ENCODE peak calls at places on chromosomes 11 and 22, in five cellular contexts. M, I, R, Y and G are unnamed samples. For H3K4me1, the result is how much of the 10 kb centered on the place peaks cover.

GRCh38 chr11:75262961-75263852 is 22.6 kb downstream of the TPBGL start:
- DNase-seq in M (no peak), I (peak), R (no peak), Y (no peak), G (no peak)

GRCh38 chr11:61687420-61687819 is 7.2 kb downstream of the DAGLA start:
- DNase-seq in M (no peak), I (no peak), R (no peak), Y (no peak), G (no peak)

GRCh38 chr11:105344938-105345337 is 205.4 kb upstream of the CARD18 start:
- DNase-seq in M (no peak), I (no peak), R (no peak), Y (no peak), G (no peak)

GRCh38 chr11:34052608-34053160 is 1.2 kb downstream of the CAPRIN1 start:
- DNase-seq in M (peak), I (peak), R (no peak), Y (no peak), G (peak)

GRCh38 chr11:43943357-43943930 is 1.0 kb downstream of the C11orf96 start:
- DNase-seq in M (no peak), I (peak), R (no peak), Y (peak), G (no peak)

GRCh38 chr11:61172888-61173287 is 11.7 kb upstream of the VPS37C start:
- DNase-seq in M (no peak), I (no peak), R (peak), Y (no peak), G (no peak)

GRCh38 chr22:38849816-38850215 is 6.0 kb upstream of the NPTXR start:
- DNase-seq in M (no peak), I (no peak), R (no peak), Y (no peak), G (no peak)

GRCh38 chr11:1307998-1308744 is 1.3 kb downstream of the TOLLIP start:
- DNase-seq in M (peak), I (no peak), R (no peak), Y (peak), G (no peak)

GRCh38 chr22:47328550-47329243 is 566.2 kb downstream of the TBC1D22A start:
- DNase-seq in M (no peak), I (no peak), R (no peak), Y (peak), G (no peak)

GRCh38 chr11:130218501-130218900 is 58.9 kb downstream of the ST14 start:
- DNase-seq in M (no peak), I (no peak), R (no peak), Y (no peak), G (no peak)

GRCh38 chr11:129951201-129951882 is 51.3 kb downstream of the PRDM10 start:
- DNase-seq in M (no peak), I (no peak), R (no peak), Y (no peak), G (no peak)

GRCh38 chr22:36763576-36763975 is 12.3 kb downstream of the IFT27 start:
- DNase-seq in M (no peak), I (no peak), R (peak), Y (no peak), G (no peak)

GRCh38 chr11:45091563-45092392 is 54.7 kb upstream of the PRDM11 start:
- DNase-seq in M (no peak), I (peak), R (peak), Y (no peak), G (no peak)

GRCh38 chr11:123694551-123694950 is 40.1 kb upstream of the SCN3B start:
- DNase-seq in M (no peak), I (no peak), R (no peak), Y (no peak), G (no peak)

GRCh38 chr11:131748146-131749050 is 378.0 kb downstream of the NTM start:
- DNase-seq in M (no peak), I (peak), R (no peak), Y (peak), G (no peak)

GRCh38 chr11:62130498-62131464 is 7.0 kb downstream of the INCENP start:
- DNase-seq in M (no peak), I (peak), R (no peak), Y (no peak), G (no peak)

GRCh38 chr11:102666331-102666957 is 39.1 kb downstream of the MMP27 start:
- DNase-seq in M (no peak), I (no peak), R (no peak), Y (peak), G (no peak)

GRCh38 chr11:69876013-69876412 is 56.8 kb upstream of the FGF3 start:
- DNase-seq in M (no peak), I (no peak), R (peak), Y (no peak), G (no peak)

GRCh38 chr11:76664578-76665061 is 5.9 kb downstream of the LRRC32 start:
- DNase-seq in M (no peak), I (peak), R (peak), Y (no peak), G (no peak)

GRCh38 chr22:46798366-46799057 is 36.1 kb downstream of the TBC1D22A start:
- DNase-seq in M (peak), I (peak), R (no peak), Y (peak), G (no peak)

GRCh38 chr11:132941024-132941646 is 591.2 kb downstream of the OPCML start:
- DNase-seq in M (no peak), I (no peak), R (no peak), Y (peak), G (no peak)

GRCh38 chr11:118373263-118373662 is 13.9 kb downstream of the UBE4A start:
- DNase-seq in M (no peak), I (no peak), R (no peak), Y (no peak), G (no peak)

GRCh38 chr11:132445966-132446365 is 1075.6 kb downstream of the NTM start:
- DNase-seq in M (no peak), I (no peak), R (no peak), Y (no peak), G (no peak)

GRCh38 chr11:59999732-60000131 is 17.2 kb upstream of the OOSP4B start:
- DNase-seq in M (no peak), I (no peak), R (no peak), Y (no peak), G (no peak)

GRCh38 chr22:38125038-38125610 is 14.6 kb upstream of the BAIAP2L2 start:
- DNase-seq in M (no peak), I (no peak), R (no peak), Y (no peak), G (no peak)

GRCh38 chr22:38734203-38735100 is 21.3 kb downstream of the SUN2 start:
- DNase-seq in M (no peak), I (no peak), R (no peak), Y (no peak), G (no peak)

GRCh38 chr11:68014966-68015447 is 4.9 kb downstream of the ALDH3B1 start:
- DNase-seq in M (no peak), I (no peak), R (no peak), Y (no peak), G (no peak)

GRCh38 chr22:35155403-35156025 is 89.6 kb downstream of the ISX start:
- DNase-seq in M (no peak), I (no peak), R (no peak), Y (no peak), G (no peak)

GRCh38 chr22:26573026-26573662 is 16.8 kb downstream of the TPST2 start:
- DNase-seq in M (peak), I (peak), R (no peak), Y (peak), G (no peak)

GRCh38 chr11:75155570-75156422 is 4.9 kb downstream of the SLCO2B1 start:
- DNase-seq in M (no peak), I (no peak), R (no peak), Y (no peak), G (no peak)

GRCh38 chr11:76455331-76455730 is 10.5 kb downstream of the EMSY start:
- DNase-seq in M (no peak), I (no peak), R (no peak), Y (peak), G (no peak)

GRCh38 chr22:27941143-27941542 is 22.1 kb upstream of the PITPNB start:
- DNase-seq in M (no peak), I (no peak), R (no peak), Y (no peak), G (no peak)

GRCh38 chr11:74347381-74347780 is 35.9 kb upstream of the P4HA3 start:
- DNase-seq in M (no peak), I (no peak), R (no peak), Y (peak), G (no peak)

GRCh38 chr11:73334244-73335203 is 26.4 kb downstream of the ARHGEF17 start:
- DNase-seq in M (peak), I (peak), R (peak), Y (peak), G (no peak)

GRCh38 chr11:82775736-82776346 is 42.2 kb upstream of the FAM181B start:
- DNase-seq in M (no peak), I (no peak), R (no peak), Y (peak), G (no peak)

GRCh38 chr11:130269544-130269943 is 45.2 kb downstream of the ZBTB44 start:
- DNase-seq in M (no peak), I (no peak), R (no peak), Y (no peak), G (no peak)

GRCh38 chr22:30250713-30251267 is 4.2 kb upstream of the LIF start:
- DNase-seq in M (no peak), I (no peak), R (no peak), Y (peak), G (no peak)

DNA sequence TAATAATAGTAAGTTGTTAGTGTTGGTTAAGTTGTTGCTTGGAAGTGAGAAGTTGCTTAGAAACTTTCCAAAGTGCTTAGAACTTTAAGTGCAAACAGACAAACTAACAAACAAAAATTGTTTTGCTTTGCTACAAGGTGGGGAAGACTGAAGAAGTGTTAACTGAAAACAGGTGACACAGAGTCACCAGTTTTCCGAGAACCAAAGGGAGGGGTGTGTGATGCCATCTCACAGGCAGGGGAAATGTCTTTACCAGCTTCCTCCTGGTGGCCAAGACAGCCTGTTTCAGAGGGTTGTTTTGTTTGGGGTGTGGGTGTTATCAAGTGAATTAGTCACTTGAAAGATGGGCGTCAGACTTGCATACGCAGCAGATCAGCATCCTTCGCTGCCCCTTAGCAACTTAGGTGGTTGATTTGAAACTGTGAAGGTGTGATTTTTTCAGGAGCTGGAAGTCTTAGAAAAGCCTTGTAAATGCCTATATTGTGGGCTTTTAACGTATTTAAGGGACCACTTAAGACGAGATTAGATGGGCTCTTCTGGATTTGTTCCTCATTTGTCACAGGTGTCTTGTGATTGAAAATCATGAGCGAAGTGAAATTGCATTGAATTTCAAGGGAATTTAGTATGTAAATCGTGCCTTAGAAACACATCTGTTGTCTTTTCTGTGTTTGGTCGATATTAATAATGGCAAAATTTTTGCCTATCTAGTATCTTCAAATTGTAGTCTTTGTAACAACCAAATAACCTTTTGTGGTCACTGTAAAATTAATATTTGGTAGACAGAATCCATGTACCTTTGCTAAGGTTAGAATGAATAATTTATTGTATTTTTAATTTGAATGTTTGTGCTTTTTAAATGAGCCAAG is 2.7 kb downstream of the NEAT1 start:
- DNase-seq in M (peak), I (peak), R (peak), Y (peak), G (no peak)
- TF ChIP-seq POLR2A in M (peak), I (no peak), R (peak), Y (peak), G (peak)

GRCh38 chr11:86064236-86064803 is 4.6 kb downstream of the PICALM start:
- DNase-seq in M (no peak), I (no peak), R (no peak), Y (peak), G (no peak)

GRCh38 chr11:86060544-86060943 is 8.3 kb downstream of the PICALM start:
- DNase-seq in M (no peak), I (no peak), R (no peak), Y (no peak), G (no peak)

GRCh38 chr11:86061483-86061882 is 7.4 kb downstream of the PICALM start:
- DNase-seq in M (no peak), I (no peak), R (no peak), Y (no peak), G (no peak)

GRCh38 chr11:86063536-86063935 is 5.3 kb downstream of the PICALM start:
- DNase-seq in M (no peak), I (no peak), R (no peak), Y (no peak), G (no peak)

GRCh38 chr11:86062719-86063118 is 6.2 kb downstream of the PICALM start:
- DNase-seq in M (no peak), I (no peak), R (no peak), Y (no peak), G (no peak)
- H3K4me1 ChIP-seq in M (under half), I (under half), R (half or more), Y (under half), G (half or more)

GRCh38 chr11:10044618-10045017 is 249.4 kb downstream of the SBF2 start:
- DNase-seq in M (no peak), I (no peak), R (no peak), Y (no peak), G (no peak)
- TF ChIP-seq POLR2A in M (no peak), I (no peak), R (no peak), Y (no peak), G (no peak)

GRCh38 chr11:6483015-6483414 is 1.7 kb downstream of the TIMM10B start:
- DNase-seq in M (no peak), I (no peak), R (no peak), Y (no peak), G (no peak)
- H3K4me1 ChIP-seq in M (half or more), I (under half), R (under half), Y (under half), G (under half)

DNA sequence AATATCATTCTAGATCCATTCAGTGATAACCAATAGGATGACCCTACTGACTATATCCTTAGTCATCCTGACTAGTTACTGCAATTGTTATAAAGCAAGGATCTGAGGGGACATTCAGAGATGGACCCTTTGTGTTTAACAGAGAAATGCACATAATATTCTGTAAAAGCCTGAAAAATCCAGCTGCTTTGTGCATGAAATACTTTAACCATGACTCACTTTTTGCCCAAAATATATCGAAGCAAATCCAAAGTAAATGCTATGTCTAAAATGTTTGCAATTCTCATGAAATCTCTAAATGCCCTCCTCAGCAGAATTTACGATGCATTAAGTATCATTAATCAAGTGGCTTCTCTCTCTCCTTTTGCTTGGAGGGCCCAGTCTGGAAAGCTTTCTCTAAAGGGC is 178.8 kb upstream of the MTMR2 start:
- DNase-seq in M (no peak), I (no peak), R (no peak), Y (peak), G (no peak)
- TF ChIP-seq POLR2A in M (no peak), I (no peak), R (no peak), Y (no peak), G (no peak)

DNA sequence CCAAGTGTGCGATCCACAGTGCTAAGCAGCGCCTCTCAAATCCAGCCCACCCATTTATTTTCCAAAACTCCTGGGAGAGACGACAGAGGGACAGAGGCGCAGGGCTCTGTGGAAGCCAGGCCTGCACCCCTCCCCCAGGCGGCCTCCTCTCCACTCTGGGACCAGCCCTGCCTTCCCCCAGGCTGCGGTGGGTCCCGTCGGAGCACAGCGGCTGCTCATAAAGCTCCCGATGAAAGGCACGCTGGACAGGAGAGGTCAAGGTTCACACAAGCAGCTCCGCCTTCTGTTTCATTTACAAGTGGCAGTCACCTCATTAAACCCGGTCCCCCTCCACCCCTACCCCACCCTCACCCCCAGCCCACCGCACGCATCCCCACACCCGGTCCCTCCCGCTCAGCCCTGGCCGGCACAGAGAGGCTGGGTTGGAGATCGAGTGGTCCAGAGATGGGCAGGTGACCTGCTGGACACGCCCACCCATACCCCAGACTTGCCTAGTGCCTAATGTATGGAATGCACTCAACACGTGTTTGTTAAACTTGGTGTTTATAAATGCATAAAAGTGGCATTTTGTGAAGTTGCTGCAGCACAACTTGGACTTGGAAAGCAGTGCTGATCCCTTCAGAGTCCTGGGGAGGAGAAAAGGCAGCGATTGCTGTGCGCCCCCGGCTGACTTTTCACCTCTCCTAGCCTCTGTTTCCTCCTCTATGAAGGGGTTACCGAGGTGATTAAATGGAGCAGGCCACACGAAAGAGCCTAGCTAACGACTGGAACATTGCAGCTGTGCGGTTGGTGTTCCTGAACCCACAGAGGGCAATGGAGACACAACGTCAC is 26.0 kb downstream of the RPUSD4 start:
- DNase-seq in M (no peak), I (no peak), R (no peak), Y (no peak), G (no peak)
- H3K4me1 ChIP-seq in M (under half), I (under half), R (under half), Y (under half), G (under half)

DNA sequence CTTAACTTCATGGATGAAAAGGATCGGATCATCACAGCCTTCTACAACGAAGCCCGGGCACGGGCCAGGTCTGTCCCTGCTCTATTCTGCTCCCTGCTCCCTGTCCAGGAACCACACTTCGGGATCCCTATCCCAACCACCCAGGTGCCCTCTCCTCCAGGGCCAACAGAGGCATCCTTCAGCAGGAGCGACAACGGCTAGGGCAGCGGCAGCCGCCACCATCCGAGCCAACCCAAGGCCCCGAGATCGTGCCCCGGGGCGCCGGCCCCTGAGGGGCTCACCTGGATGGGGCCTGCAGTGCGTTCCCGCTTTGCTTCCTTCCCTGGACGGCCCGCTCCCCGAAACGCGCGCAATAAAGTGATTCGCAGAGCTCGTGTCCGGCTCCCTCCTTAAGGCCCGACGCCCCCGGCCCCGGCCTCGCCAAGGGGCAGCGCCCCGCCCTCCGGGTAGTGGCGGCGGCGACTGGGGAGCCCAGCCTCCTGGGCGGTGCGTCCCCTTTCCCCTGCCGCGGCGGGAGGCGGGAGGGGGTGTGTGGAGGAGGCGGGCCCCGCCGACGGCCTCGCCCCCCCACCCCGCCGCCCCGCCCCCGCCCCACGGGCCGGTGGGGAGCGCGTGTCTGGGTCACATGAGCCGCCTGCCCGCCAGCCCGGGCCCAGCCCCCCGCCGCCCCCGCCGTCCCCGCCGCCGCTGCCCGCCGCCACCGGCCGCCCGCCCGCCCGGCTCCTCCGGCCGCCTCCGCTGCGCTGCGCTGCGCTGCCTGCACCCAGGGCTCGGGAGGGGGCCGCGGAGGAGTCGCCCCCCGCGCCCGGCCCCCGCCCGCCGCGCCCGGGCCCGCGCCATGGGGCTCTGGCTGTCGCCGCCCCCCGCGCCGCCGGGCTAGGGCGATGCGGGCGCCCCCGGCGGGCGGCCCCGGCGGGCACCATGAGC is at the start of gene VEGFB:
- DNase-seq in M (peak), I (peak), R (no peak), Y (peak), G (no peak)
- TF ChIP-seq POLR2A in M (no peak), I (peak), R (no peak), Y (no peak), G (no peak)

DNA sequence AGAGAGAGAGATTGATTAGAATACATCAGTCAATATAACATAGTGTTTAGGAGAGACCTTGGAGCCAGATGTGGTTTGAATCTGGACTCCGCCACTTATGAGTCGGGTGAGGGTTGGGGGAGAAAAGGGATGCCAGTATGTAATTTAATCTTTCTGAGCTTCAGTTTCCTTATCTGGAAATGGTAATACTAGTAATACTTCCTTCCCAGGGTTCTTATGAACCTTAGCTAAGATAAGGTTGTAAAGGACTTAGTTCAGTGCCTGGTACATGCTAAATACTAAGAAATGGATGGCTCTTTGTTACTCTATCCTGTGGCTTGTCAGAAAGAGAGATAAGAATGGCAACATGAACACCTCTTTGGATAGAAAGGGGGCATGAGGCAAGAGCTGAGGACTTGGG is 226.1 kb upstream of the NARS2 start:
- DNase-seq in M (no peak), I (no peak), R (no peak), Y (no peak), G (no peak)
- H3K4me1 ChIP-seq in M (under half), I (under half), R (under half), Y (under half), G (under half)